ENCODE peak calls at places on chromosomes 11 and 22, in eight cellular contexts. Q is esophagus squamous epithelium; V is midbrain; C is mucosa of descending colon; P is Right ventricle myocardium inferior; B is stimulated activated CD4-positive, alpha-beta T cell treated with anti-CD3 and anti-CD28 coated beads, Interleukin-12 subunit alpha, Interleukin-12 subunit beta, amount 100 ng/mL, for 48 hours; M is NCI-H187; U is NCI-H524. H is an unnamed sample.

GRCh38 chr11:46049325-46049860 is 71.9 kb downstream of the PHF21A start:
- DNase-seq in M (no peak), V (no peak), C (no peak), Q (no peak), B (no peak), U (peak; percentile 10), P (no peak), H (no peak)

GRCh38 chr22:20199906-20200305 is 49.1 kb upstream of the CCDC188 start:
- DNase-seq in P (no peak), Q (no peak), M (no peak), V (no peak), U (no peak), C (no peak), B (no peak), H (no peak)

GRCh38 chr11:73982595-73982989 is at the start of gene UCP2:
- DNase-seq in Q (peak; percentile 67), V (peak; percentile 78), B (peak; percentile 78), M (peak; percentile 79), C (peak; percentile 95), U (peak; percentile 77), P (peak; percentile 97), H (peak; percentile 39)

GRCh38 chr11:123111465-123111864 is 49.5 kb upstream of the HSPA8 start:
- DNase-seq in V (peak; percentile 38), Q (no peak), P (no peak), M (peak; percentile 13), B (no peak), C (no peak), U (no peak), H (peak; percentile 2)

GRCh38 chr11:18727499-18728236 is 1.7 kb upstream of the IGSF22 start:
- DNase-seq in C (no peak), Q (no peak), B (no peak), M (no peak), P (no peak), U (peak; percentile 13), V (peak; percentile 11), H (no peak)

GRCh38 chr11:76724162-76724768 is 53.7 kb upstream of the LRRC32 start:
- DNase-seq in C (no peak), B (no peak), P (no peak), Q (no peak), U (no peak), M (no peak), V (no peak), H (no peak)

GRCh38 chr11:134037093-134037908 is 31.6 kb upstream of the JAM3 start:
- DNase-seq in M (peak; percentile 47), Q (no peak), C (peak; percentile 85), V (peak; percentile 31), B (no peak), U (no peak), P (peak; percentile 85), H (no peak)

GRCh38 chr11:92739020-92739419 is 230.4 kb upstream of the MTNR1B start:
- DNase-seq in Q (no peak), M (no peak), B (no peak), C (no peak), U (peak; percentile 24), P (no peak), V (no peak), H (no peak)

GRCh38 chr11:57332694-57333440 is 2.8 kb downstream of the SSRP1 start:
- DNase-seq in M (no peak), V (no peak), C (peak; percentile 34), Q (no peak), U (no peak), B (no peak), P (no peak), H (no peak)

GRCh38 chr11:120032766-120033390 is 105.0 kb downstream of the TRIM29 start:
- DNase-seq in M (no peak), B (no peak), U (no peak), Q (no peak), C (no peak), V (no peak), P (no peak), H (no peak)

GRCh38 chr22:17159504-17159951 is 451 bp upstream of the HDHD5 start:
- DNase-seq in U (peak; percentile 35), B (peak; percentile 66), V (peak; percentile 44), Q (no peak), C (peak; percentile 78), M (peak; percentile 7), P (peak; percentile 78), H (peak; percentile 3)

GRCh38 chr11:1671658-1672057 is 25.3 kb upstream of the KRTAP5-6 start:
- DNase-seq in M (no peak), C (no peak), P (peak; percentile 7), V (no peak), B (no peak), U (no peak), Q (no peak), H (no peak)

H was measured in NCI-H1436 treated with DMSO at 0.1 percent for 48 hours.